ENCODE peak calls at places on chromosome 9, in six cellular contexts. One of them, this sample, is unnamed. For H3K79me2, the result is how much of the 10 kb centered on the place peaks cover.

GRCh38 chr9:35490155-35490909 is 421 bp downstream of the RUSC2 start:
- DNase-seq in fibroblast of lung: no peak
- DNase-seq in PC-9: no peak
- DNase-seq in GM23338: peak
- DNase-seq in astrocyte: no peak
- DNase-seq in mesendoderm: peak
- DNase-seq in this sample: no peak

GRCh38 chr9:102273952-102274351 is 535.5 kb upstream of the GRIN3A start:
- DNase-seq in fibroblast of lung: no peak
- DNase-seq in GM23338: no peak
- DNase-seq in PC-9: no peak
- DNase-seq in astrocyte: no peak
- DNase-seq in mesendoderm: no peak
- DNase-seq in this sample: no peak

GRCh38 chr9:129559506-129559881 is 61.4 kb downstream of the C9orf50 start:
- DNase-seq in astrocyte: no peak
- DNase-seq in fibroblast of lung: no peak
- DNase-seq in mesendoderm: no peak
- DNase-seq in GM23338: no peak
- DNase-seq in PC-9: no peak
- DNase-seq in this sample: no peak

GRCh38 chr9:110337727-110338522 is at the start of gene TXNDC8:
- DNase-seq in astrocyte: peak
- DNase-seq in fibroblast of lung: peak
- DNase-seq in PC-9: no peak
- DNase-seq in mesendoderm: no peak
- DNase-seq in GM23338: no peak
- DNase-seq in this sample: no peak

GRCh38 chr9:98234231-98234825 is 21.1 kb downstream of the TBC1D2 start:
- DNase-seq in GM23338: peak
- DNase-seq in PC-9: no peak
- DNase-seq in mesendoderm: no peak
- DNase-seq in fibroblast of lung: no peak
- DNase-seq in astrocyte: no peak
- DNase-seq in this sample: no peak

GRCh38 chr9:109730228-109730627 is 49.8 kb upstream of the PALM2AKAP2 start:
- DNase-seq in GM23338: no peak
- DNase-seq in astrocyte: no peak
- DNase-seq in mesendoderm: no peak
- DNase-seq in fibroblast of lung: no peak
- DNase-seq in PC-9: peak
- DNase-seq in this sample: no peak

GRCh38 chr9:129885018-129885669 is 49.9 kb downstream of the USP20 start:
- DNase-seq in fibroblast of lung: no peak
- DNase-seq in GM23338: peak
- DNase-seq in astrocyte: no peak
- DNase-seq in mesendoderm: no peak
- DNase-seq in PC-9: no peak
- DNase-seq in this sample: no peak

GRCh38 chr9:7735311-7735710 is 64.3 kb downstream of the DMAC1 start:
- DNase-seq in GM23338: no peak
- DNase-seq in mesendoderm: no peak
- DNase-seq in fibroblast of lung: no peak
- DNase-seq in PC-9: no peak
- DNase-seq in astrocyte: no peak
- DNase-seq in this sample: no peak

GRCh38 chr9:112140936-112141335 is 34.2 kb downstream of the SUSD1 start:
- DNase-seq in GM23338: no peak
- DNase-seq in astrocyte: no peak
- DNase-seq in mesendoderm: no peak
- DNase-seq in fibroblast of lung: no peak
- DNase-seq in PC-9: peak
- DNase-seq in this sample: peak

GRCh38 chr9:93097496-93098205 is 1.6 kb downstream of the CARD19 start:
- DNase-seq in fibroblast of lung: no peak
- DNase-seq in PC-9: no peak
- DNase-seq in astrocyte: no peak
- DNase-seq in mesendoderm: no peak
- DNase-seq in GM23338: no peak
- DNase-seq in this sample: no peak
- H3K79me2 ChIP-seq in fibroblast of lung: half or more
- H3K79me2 ChIP-seq in PC-9: half or more
- H3K79me2 ChIP-seq in astrocyte: half or more
- H3K79me2 ChIP-seq in mesendoderm: under half
- H3K79me2 ChIP-seq in GM23338: under half
- H3K79me2 ChIP-seq in this sample: under half

GRCh38 chr9:2018162-2018643 is 3.1 kb downstream of the SMARCA2 start:
- DNase-seq in astrocyte: no peak
- DNase-seq in GM23338: no peak
- DNase-seq in fibroblast of lung: no peak
- DNase-seq in mesendoderm: no peak
- DNase-seq in PC-9: no peak
- DNase-seq in this sample: no peak

GRCh38 chr9:2017459-2018161 is 2.5 kb downstream of the SMARCA2 start:
- DNase-seq in fibroblast of lung: peak
- DNase-seq in mesendoderm: peak
- DNase-seq in GM23338: peak
- DNase-seq in PC-9: peak
- DNase-seq in astrocyte: peak
- DNase-seq in this sample: no peak

GRCh38 chr9:2017209-2017458 is 2.0 kb downstream of the SMARCA2 start:
- DNase-seq in fibroblast of lung: no peak
- DNase-seq in GM23338: no peak
- DNase-seq in mesendoderm: no peak
- DNase-seq in astrocyte: no peak
- DNase-seq in PC-9: no peak
- DNase-seq in this sample: no peak

GRCh38 chr9:2019723-2020122 is 4.6 kb downstream of the SMARCA2 start:
- DNase-seq in mesendoderm: no peak
- DNase-seq in GM23338: no peak
- DNase-seq in astrocyte: no peak
- DNase-seq in PC-9: no peak
- DNase-seq in fibroblast of lung: no peak
- DNase-seq in this sample: no peak

DNA sequence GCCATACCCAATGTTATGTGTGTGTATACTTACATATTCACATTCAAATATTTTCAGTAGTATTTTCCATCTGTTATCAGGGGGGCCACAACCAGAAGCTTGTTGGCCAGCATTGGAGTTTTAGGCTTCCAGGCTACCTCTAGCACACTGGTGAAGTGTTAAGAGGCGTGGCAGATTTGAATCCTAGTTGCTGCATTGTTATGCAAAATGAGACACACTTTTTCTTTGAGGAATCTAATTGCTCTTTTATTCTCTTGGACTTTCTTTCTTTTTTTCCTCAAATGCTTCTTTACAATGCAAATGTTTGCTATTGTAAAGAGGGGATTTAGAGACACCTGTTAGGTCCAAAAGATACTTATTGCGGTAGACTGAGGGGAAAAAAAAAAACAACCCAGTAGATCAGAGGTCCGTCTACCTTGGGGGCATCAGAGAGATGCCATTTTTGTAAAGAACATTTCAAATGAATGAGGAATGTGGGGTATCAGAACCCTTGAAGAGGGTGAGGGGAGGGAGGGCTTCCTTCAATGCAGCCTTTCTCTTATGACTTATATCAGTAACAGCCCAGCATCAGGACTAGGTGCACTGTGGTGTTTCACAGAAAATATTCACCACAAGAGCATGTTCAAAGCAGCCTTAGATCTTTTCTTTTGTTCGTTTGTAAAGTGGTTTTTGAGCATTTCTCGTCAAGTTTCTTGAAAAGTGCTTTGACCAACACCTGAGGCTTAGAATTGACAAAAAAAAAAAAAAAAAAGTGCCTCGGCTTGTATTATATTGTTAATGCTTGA is 3.8 kb downstream of the SMARCA2 start:
- DNase-seq in fibroblast of lung: no peak
- DNase-seq in GM23338: peak
- DNase-seq in astrocyte: no peak
- DNase-seq in mesendoderm: no peak
- DNase-seq in PC-9: no peak
- DNase-seq in this sample: no peak
- H3K4me3 ChIP-seq in fibroblast of lung: peak
- H3K4me3 ChIP-seq in GM23338: peak
- H3K4me3 ChIP-seq in astrocyte: peak
- H3K4me3 ChIP-seq in mesendoderm: no peak
- H3K4me3 ChIP-seq in PC-9: peak
- H3K4me3 ChIP-seq in this sample: peak

DNA sequence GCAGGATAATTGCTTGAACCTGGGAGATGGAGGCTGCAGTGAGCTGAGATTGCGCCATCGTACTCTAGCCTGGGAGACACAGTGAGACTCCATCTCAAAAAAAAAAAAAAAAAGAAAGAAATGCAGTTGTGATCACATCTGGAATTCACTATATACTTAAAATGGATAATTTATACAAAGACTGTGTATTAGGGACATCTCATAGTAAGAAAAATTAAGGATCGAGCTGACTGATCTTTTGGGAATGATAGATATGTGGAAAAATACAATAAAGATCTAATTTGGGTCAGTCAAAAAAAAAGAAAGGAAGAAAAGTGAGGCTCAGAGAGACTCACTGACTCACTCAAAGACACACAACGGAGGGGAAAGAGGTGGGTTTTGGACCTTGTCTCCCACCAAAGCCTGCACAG is 73.2 kb upstream of the STXBP1 start:
- DNase-seq in astrocyte: peak
- DNase-seq in PC-9: no peak
- DNase-seq in GM23338: no peak
- DNase-seq in mesendoderm: no peak
- DNase-seq in fibroblast of lung: peak
- DNase-seq in this sample: no peak
- H3K79me2 ChIP-seq in astrocyte: half or more
- H3K79me2 ChIP-seq in PC-9: half or more
- H3K79me2 ChIP-seq in GM23338: under half
- H3K79me2 ChIP-seq in mesendoderm: under half
- H3K79me2 ChIP-seq in fibroblast of lung: half or more
- H3K79me2 ChIP-seq in this sample: half or more

GRCh38 chr9:134338394-134339182 is 12.3 kb downstream of the RXRA start:
- DNase-seq in fibroblast of lung: no peak
- DNase-seq in GM23338: no peak
- DNase-seq in PC-9: no peak
- DNase-seq in mesendoderm: no peak
- DNase-seq in astrocyte: no peak
- DNase-seq in this sample: no peak

GRCh38 chr9:134336174-134336705 is 10.0 kb downstream of the RXRA start:
- DNase-seq in fibroblast of lung: no peak
- DNase-seq in GM23338: no peak
- DNase-seq in mesendoderm: no peak
- DNase-seq in PC-9: no peak
- DNase-seq in astrocyte: no peak
- DNase-seq in this sample: no peak

GRCh38 chr9:134337469-134337868 is 11.2 kb downstream of the RXRA start:
- DNase-seq in fibroblast of lung: no peak
- DNase-seq in astrocyte: no peak
- DNase-seq in GM23338: no peak
- DNase-seq in mesendoderm: no peak
- DNase-seq in PC-9: no peak
- DNase-seq in this sample: no peak

GRCh38 chr9:134335490-134336173 is 9.4 kb downstream of the RXRA start:
- DNase-seq in mesendoderm: no peak
- DNase-seq in fibroblast of lung: no peak
- DNase-seq in GM23338: no peak
- DNase-seq in astrocyte: no peak
- DNase-seq in PC-9: no peak
- DNase-seq in this sample: no peak

DNA sequence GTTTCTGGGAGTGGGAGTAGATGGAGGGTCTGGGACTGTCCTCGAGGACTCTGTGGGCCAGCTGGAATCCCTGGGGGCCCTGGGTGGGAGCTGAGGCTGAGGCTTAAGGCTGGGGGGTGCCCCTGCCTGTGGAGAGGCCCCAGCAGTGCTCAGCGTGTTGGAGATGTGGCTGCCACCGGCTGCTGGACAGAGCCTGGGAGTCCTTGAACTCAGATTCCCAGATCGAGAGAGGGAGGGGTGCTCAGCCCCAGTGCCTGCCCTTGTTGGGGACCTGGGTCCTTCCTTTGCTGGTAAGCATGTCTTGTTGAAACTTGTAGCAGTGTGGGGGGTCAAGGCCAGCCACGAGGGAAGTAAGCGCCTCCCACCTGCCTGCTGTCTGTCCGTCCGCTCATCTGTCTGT is 10.7 kb downstream of the RXRA start:
- DNase-seq in PC-9: no peak
- DNase-seq in GM23338: no peak
- DNase-seq in mesendoderm: no peak
- DNase-seq in fibroblast of lung: no peak
- DNase-seq in astrocyte: no peak
- DNase-seq in this sample: no peak
- H3K4me3 ChIP-seq in PC-9: no peak
- H3K4me3 ChIP-seq in GM23338: no peak
- H3K4me3 ChIP-seq in mesendoderm: no peak
- H3K4me3 ChIP-seq in fibroblast of lung: no peak
- H3K4me3 ChIP-seq in astrocyte: no peak
- H3K4me3 ChIP-seq in this sample: no peak

GRCh38 chr9:134329576-134329855 is 3.3 kb downstream of the RXRA start:
- DNase-seq in mesendoderm: no peak
- DNase-seq in GM23338: no peak
- DNase-seq in PC-9: no peak
- DNase-seq in fibroblast of lung: no peak
- DNase-seq in astrocyte: no peak
- DNase-seq in this sample: no peak
- H3K79me2 ChIP-seq in mesendoderm: half or more
- H3K79me2 ChIP-seq in GM23338: half or more
- H3K79me2 ChIP-seq in PC-9: half or more
- H3K79me2 ChIP-seq in fibroblast of lung: half or more
- H3K79me2 ChIP-seq in astrocyte: half or more
- H3K79me2 ChIP-seq in this sample: half or more

GRCh38 chr9:132627120-132627519 is 42.7 kb downstream of the DDX31 start:
- DNase-seq in mesendoderm: no peak
- DNase-seq in astrocyte: no peak
- DNase-seq in PC-9: no peak
- DNase-seq in fibroblast of lung: no peak
- DNase-seq in GM23338: no peak
- DNase-seq in this sample: no peak
- H3K4me3 ChIP-seq in mesendoderm: no peak
- H3K4me3 ChIP-seq in astrocyte: no peak
- H3K4me3 ChIP-seq in PC-9: no peak
- H3K4me3 ChIP-seq in fibroblast of lung: no peak
- H3K4me3 ChIP-seq in GM23338: no peak
- H3K4me3 ChIP-seq in this sample: no peak

GRCh38 chr9:124377551-124377950 is 37.7 kb downstream of the PSMB7 start:
- DNase-seq in fibroblast of lung: no peak
- DNase-seq in mesendoderm: no peak
- DNase-seq in astrocyte: no peak
- DNase-seq in PC-9: no peak
- DNase-seq in GM23338: no peak
- DNase-seq in this sample: no peak
- H3K79me2 ChIP-seq in fibroblast of lung: half or more
- H3K79me2 ChIP-seq in mesendoderm: under half
- H3K79me2 ChIP-seq in astrocyte: half or more
- H3K79me2 ChIP-seq in PC-9: half or more
- H3K79me2 ChIP-seq in GM23338: half or more
- H3K79me2 ChIP-seq in this sample: half or more